ENCODE peak calls at places on chromosome 18, in six cellular contexts. P is A549, C is IMR-90, E is GM12878, W is HepG2, U is HEK293T. N is an unnamed sample.

GRCh38 chr18:26082475-26082874 is 7.9 kb downstream of the SS18 start:
- DNase-seq in C (peak; percentile 65), U (no peak), W (no peak), E (no peak), P (no peak), N (no peak)

GRCh38 chr18:39198376-39198775 is 1632.8 kb upstream of the CELF4 start:
- DNase-seq in C (peak; percentile 12), W (no peak), P (no peak), U (no peak), E (no peak), N (no peak)

GRCh38 chr18:61953161-61953560 is 60.4 kb upstream of the RNF152 start:
- DNase-seq in W (no peak), C (no peak), U (no peak), E (no peak), P (no peak), N (no peak)

GRCh38 chr18:4004176-4004829 is 450.8 kb downstream of the DLGAP1 start:
- DNase-seq in U (no peak), E (no peak), C (peak; percentile 51), P (no peak), W (no peak), N (no peak)

GRCh38 chr18:63317982-63318881 is 1.3 kb downstream of the BCL2 start:
- DNase-seq in C (no peak), P (no peak), E (no peak), U (no peak), W (no peak), N (no peak)

GRCh38 chr18:48539406-48540328 is 836 bp downstream of the CTIF start:
- DNase-seq in C (peak; percentile 59), P (peak; percentile 8), U (peak; percentile 17), E (no peak), W (no peak), N (peak; percentile 30)

GRCh38 chr18:26483633-26484032 is 64.7 kb downstream of the KCTD1 start:
- DNase-seq in P (no peak), U (no peak), W (no peak), C (no peak), E (no peak), N (no peak)

GRCh38 chr18:68354176-68354575 is 360.7 kb downstream of the TMX3 start:
- DNase-seq in U (no peak), E (no peak), P (no peak), W (no peak), C (no peak), N (no peak)

GRCh38 chr18:79963658-79964329 is 649 bp upstream of the HSBP1L1 start:
- DNase-seq in C (no peak), W (no peak), E (no peak), U (no peak), P (no peak), N (no peak)

GRCh38 chr18:79962835-79963657 is 1.4 kb upstream of the HSBP1L1 start:
- DNase-seq in W (no peak), P (no peak), U (no peak), C (no peak), E (peak; percentile 84), N (no peak)

GRCh38 chr18:79962311-79962710 is 2.1 kb upstream of the HSBP1L1 start:
- DNase-seq in P (no peak), C (peak; percentile 61), U (no peak), E (no peak), W (no peak), N (no peak)

GRCh38 chr18:79964330-79965118 is at the start of gene HSBP1L1:
- DNase-seq in E (no peak), U (peak; percentile 49), W (peak; percentile 65), C (no peak), P (peak; percentile 57), N (no peak)

DNA sequence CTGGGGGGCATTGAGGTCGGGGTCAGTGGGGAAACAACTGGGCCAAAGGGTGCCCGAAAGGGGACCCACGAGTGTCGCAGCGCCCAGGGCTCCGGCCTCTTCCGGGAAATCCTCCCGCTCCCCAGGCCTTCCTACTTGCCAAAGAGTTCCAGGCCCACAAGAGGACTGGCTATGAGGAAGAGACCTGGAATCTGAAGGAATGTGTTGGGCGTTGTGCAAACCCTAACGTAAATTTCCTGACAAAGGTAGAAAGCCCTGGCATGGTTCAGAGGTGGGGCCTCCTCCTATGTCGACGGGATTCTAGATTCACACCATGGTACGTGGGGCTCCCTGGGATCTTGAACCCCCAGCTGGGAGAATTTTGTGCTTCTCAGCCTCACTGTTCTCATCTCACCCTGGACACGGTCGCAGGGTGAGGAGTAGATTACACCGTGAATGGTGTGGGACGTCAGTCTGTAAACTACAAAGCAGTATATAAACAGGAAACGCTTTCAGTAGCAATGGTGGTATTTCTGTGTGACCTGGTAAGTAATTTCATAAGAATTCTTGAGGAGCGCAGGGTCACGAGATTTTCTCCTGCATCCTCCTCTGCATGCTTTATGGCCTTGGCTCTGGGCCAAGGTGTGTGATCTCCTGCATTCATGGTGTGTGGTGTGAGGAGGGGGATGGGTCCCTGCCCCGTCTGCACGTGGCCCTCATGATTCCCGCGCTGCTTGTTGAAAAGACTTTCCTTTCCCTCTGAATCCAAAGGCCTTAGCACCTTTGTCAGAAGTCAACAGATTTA is 868 bp downstream of the HSBP1L1 start:
- DNase-seq in C (peak; percentile 91), E (no peak), W (peak; percentile 79), P (peak; percentile 44), U (peak; percentile 33), N (peak; percentile 54)
- TF ChIP-seq BHLHE40 in C (peak; percentile 94), E (no peak), W (no peak), P (peak; percentile 15), U (no peak), N (no peak)

DNA sequence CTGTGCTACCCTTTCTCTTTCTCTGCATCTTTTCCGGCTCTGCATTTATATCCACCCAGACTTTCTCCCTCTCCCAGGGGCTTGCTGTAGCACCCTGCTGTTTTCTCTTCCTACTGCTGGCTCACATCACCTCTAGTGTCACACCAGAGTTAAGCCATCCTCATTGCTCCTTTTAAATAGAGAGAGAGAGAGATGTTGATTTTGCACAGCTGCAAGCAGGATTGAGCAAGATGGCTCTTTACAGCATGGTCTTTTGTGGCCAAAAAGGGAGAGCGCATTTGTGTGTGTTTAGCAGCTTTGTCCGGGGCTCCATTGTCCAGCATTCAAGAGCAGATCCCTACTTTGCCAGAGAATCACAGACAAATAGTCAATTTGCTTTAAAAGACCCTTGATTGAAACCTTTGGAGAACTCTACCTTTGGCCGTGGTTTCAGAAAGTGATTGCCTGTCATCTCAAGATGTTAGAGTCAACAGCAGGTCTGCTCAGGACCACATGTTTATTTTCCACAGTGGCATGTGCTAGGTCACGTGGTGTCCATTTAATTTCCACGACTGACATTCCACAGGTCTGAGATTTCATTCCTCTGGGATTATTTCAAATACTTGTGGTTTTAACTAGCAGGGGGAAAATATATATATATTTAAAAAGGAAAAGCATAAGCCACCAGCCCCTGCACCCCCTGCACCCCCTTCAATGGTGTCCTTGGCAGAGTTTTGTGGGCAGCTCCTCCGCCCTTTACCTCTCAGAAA is 360.0 kb upstream of the SLC14A2 start:
- DNase-seq in C (peak; percentile 92), U (no peak), E (no peak), W (no peak), P (no peak), N (no peak)
- TF ChIP-seq BHLHE40 in C (peak; percentile 92), U (no peak), E (no peak), W (no peak), P (no peak), N (no peak)

GRCh38 chr18:55650363-55650870 is 62.4 kb upstream of the TCF4 start:
- DNase-seq in C (peak; percentile 42), W (no peak), U (no peak), E (no peak), P (no peak), N (no peak)
- TF ChIP-seq BHLHE40 in C (no peak), W (no peak), U (no peak), E (no peak), P (no peak), N (no peak)

GRCh38 chr18:2891526-2892431 is 45.0 kb downstream of the EMILIN2 start:
- DNase-seq in C (no peak), P (no peak), U (no peak), E (no peak), W (no peak), N (no peak)
- TF ChIP-seq BHLHE40 in C (no peak), P (no peak), U (no peak), E (no peak), W (no peak), N (no peak)

DNA sequence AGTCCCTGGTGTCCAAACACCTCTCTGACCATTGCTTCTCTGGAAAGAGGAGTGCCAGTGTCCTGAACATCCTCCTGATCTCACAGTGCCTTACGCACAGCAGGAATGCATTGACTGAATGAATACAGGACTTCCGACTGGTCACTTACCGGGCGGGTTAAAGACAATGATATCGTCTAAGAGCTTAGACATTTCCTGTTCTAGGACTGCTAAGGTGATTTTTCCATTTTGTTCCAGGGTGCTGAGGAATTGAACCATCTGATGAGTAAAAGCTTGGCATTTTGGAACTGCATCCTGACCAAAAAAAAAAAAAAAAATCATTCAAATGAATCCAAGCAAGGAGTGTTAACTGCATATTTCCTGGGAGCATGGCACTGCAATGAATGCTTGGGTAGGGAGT is 40.0 kb downstream of the SIGLEC15 start:
- DNase-seq in W (no peak), C (no peak), P (no peak), U (no peak), E (no peak), N (no peak)
- TF ChIP-seq BHLHE40 in W (no peak), C (no peak), P (no peak), U (no peak), E (no peak), N (no peak)

GRCh38 chr18:34659579-34660517 is 50.2 kb upstream of the DTNA start:
- DNase-seq in P (peak; percentile 33), C (peak; percentile 97), W (peak; percentile 84), U (peak; percentile 80), E (no peak), N (no peak)

GRCh38 chr18:34660572-34660971 is 49.5 kb upstream of the DTNA start:
- DNase-seq in C (no peak), E (no peak), U (no peak), W (no peak), P (no peak), N (no peak)

GRCh38 chr18:34658101-34658500 is 52.0 kb upstream of the DTNA start:
- DNase-seq in P (no peak), E (no peak), U (no peak), C (no peak), W (no peak), N (no peak)

GRCh38 chr18:34661464-34662087 is 48.5 kb upstream of the DTNA start:
- DNase-seq in U (peak; percentile 86), P (peak; percentile 25), C (peak; percentile 51), W (peak; percentile 48), E (no peak), N (peak; percentile 47)
- TF ChIP-seq BHLHE40 in U (no peak), P (no peak), C (no peak), W (no peak), E (no peak), N (no peak)

GRCh38 chr18:56028514-56028913 is 440.5 kb upstream of the TCF4 start:
- DNase-seq in E (no peak), U (no peak), P (peak; percentile 1), W (no peak), C (peak; percentile 80), N (no peak)
- TF ChIP-seq BHLHE40 in E (no peak), U (no peak), P (no peak), W (no peak), C (no peak), N (no peak)

DNA sequence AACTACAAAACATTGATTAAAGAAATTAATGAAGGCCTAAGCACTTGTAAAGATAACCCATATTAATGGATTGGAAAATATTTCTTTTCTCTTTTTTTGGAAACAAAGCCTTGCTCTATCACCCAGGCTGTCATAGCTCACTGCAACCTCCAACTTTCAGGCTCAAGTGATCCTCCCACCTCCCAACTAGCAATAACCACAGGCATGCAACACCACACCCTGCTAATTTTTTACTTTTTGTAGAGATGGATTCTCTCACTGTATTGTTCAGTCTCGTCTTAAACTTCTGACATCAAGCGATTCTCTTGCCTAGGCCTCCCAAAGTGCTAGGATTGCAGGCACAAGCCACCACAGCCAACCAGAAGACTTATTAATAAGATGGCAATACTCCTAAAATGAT is 73.4 kb upstream of the NDUFV2 start:
- DNase-seq in W (no peak), E (no peak), U (no peak), P (no peak), C (no peak), N (no peak)
- TF ChIP-seq BHLHE40 in W (no peak), E (no peak), U (no peak), P (no peak), C (no peak), N (no peak)